ENCODE peak calls at places on chromosomes 12 and 14, in seven cellular contexts. L is AG10803, V is stomach, E is AG09309, S is MM.1S, P is cardiac fibroblast, J is mucosa of descending colon. X is an unnamed sample.

GRCh38 chr12:130747867-130748740 is 32.0 kb upstream of the RIMBP2 start:
- DNase-seq in L (peak; percentile 61), V (peak; percentile 76), E (peak; percentile 28), S (peak; percentile 45), P (peak; percentile 70), J (no peak), X (peak; percentile 68)

GRCh38 chr14:105023144-105023543 is 2.3 kb upstream of the CDCA4 start:
- DNase-seq in L (no peak), V (no peak), E (no peak), S (no peak), P (peak; percentile 58), J (no peak), X (no peak)

GRCh38 chr12:123065666-123066457 is 85.0 kb downstream of the PITPNM2 start:
- DNase-seq in L (no peak), V (no peak), E (no peak), S (no peak), P (no peak), J (no peak), X (no peak)

GRCh38 chr12:53173085-53173715 is 7.3 kb upstream of the ZNF740 start:
- DNase-seq in L (peak; percentile 29), V (no peak), E (no peak), S (no peak), P (no peak), J (no peak), X (no peak)

GRCh38 chr14:95494456-95494855 is 22.0 kb downstream of the SYNE3 start:
- DNase-seq in L (no peak), V (no peak), E (no peak), S (no peak), P (no peak), J (no peak), X (peak; percentile 46)

GRCh38 chr12:131096681-131097181 is 143.0 kb downstream of the ADGRD1 start:
- DNase-seq in L (no peak), V (no peak), E (no peak), S (no peak), P (no peak), J (no peak), X (no peak)

GRCh38 chr12:114263031-114263825 is 142.7 kb downstream of the TBX5 start:
- DNase-seq in L (no peak), V (no peak), E (no peak), S (no peak), P (peak; percentile 2), J (no peak), X (no peak)

GRCh38 chr12:58917699-58918334 is 2.5 kb downstream of the LRIG3 start:
- DNase-seq in L (peak; percentile 27), V (no peak), E (no peak), S (no peak), P (peak; percentile 18), J (no peak), X (peak; percentile 44)

GRCh38 chr12:93541578-93542217 is 30.8 kb upstream of the SOCS2 start:
- DNase-seq in L (peak; percentile 9), V (no peak), E (no peak), S (no peak), P (no peak), J (no peak), X (no peak)

GRCh38 chr14:99267871-99268775 is 3.9 kb downstream of the BCL11B start:
- DNase-seq in L (no peak), V (no peak), E (no peak), S (no peak), P (no peak), J (no peak), X (no peak)

GRCh38 chr14:69441948-69442347 is 42.6 kb upstream of the PLEKHD1 start:
- DNase-seq in L (peak; percentile 15), V (no peak), E (no peak), S (no peak), P (no peak), J (no peak), X (peak; percentile 67)

GRCh38 chr12:67797316-67797741 is 148.8 kb downstream of the DYRK2 start:
- DNase-seq in L (no peak), V (no peak), E (no peak), S (no peak), P (peak; percentile 23), J (no peak), X (no peak)

GRCh38 chr12:104873374-104873773 is 84.7 kb downstream of the SLC41A2 start:
- DNase-seq in L (no peak), V (no peak), E (no peak), S (no peak), P (peak; percentile 48), J (no peak), X (no peak)

GRCh38 chr12:113649256-113649830 is 177.7 kb upstream of the LHX5 start:
- DNase-seq in L (no peak), V (no peak), E (no peak), S (no peak), P (no peak), J (no peak), X (no peak)

GRCh38 chr14:21343035-21343794 is 40.6 kb downstream of the SUPT16H start:
- DNase-seq in L (no peak), V (no peak), E (no peak), S (no peak), P (no peak), J (no peak), X (no peak)

GRCh38 chr14:21723431-21724045 is 49.9 kb upstream of the OR4E1 start:
- DNase-seq in L (no peak), V (no peak), E (no peak), S (peak; percentile 75), P (peak; percentile 22), J (peak; percentile 53), X (peak; percentile 31)

GRCh38 chr14:101034986-101035385 is 131.5 kb upstream of the RTL1 start:
- DNase-seq in L (no peak), V (no peak), E (no peak), S (no peak), P (no peak), J (no peak), X (no peak)

GRCh38 chr12:19994970-19995369 is 373.4 kb upstream of the PDE3A start:
- DNase-seq in L (no peak), V (no peak), E (no peak), S (no peak), P (peak; percentile 36), J (no peak), X (no peak)
- TF ChIP-seq CTCF in L (peak; percentile 31), V (no peak), E (no peak), S (no peak), P (peak; percentile 27), J (no peak), X (no peak)

DNA sequence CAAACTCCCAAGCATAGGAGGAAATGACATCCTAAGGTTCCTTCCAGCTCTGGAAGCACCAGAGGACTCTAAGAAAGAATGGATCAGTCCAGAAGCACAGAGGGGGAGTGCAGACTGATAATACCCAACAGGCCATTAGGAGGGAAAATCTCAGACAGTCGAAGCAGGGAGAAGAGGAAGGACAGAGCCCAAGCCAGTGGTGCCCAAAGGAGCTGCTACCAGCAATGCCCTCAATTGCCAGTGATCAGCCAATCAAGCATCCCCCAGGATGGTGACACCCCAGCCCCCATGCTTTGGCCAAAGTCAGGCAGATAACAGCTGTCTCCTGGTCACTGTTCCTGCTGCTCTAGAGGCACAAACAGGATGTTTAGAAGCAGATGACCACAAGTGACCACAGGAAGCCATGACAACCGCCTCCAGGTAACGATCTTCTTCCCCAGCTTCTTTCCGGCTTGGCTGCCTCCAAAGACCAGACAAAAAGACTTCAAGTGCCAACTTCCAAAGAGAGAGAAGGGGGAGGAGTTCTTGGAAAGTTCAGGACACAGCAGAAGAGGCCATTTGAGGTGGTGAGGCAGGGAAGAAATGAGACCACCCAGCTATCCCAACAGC is 16.2 kb downstream of the PXN start:
- DNase-seq in L (no peak), V (no peak), E (no peak), S (no peak), P (no peak), J (no peak), X (peak; percentile 77)
- H3K4me3 ChIP-seq in L (no peak overlapping the region), V (peak overlapping the region; percentile 4), E (no peak overlapping the region), S (no peak overlapping the region), P (peak overlapping the region; percentile 9), J (no peak overlapping the region), X (no peak overlapping the region)

GRCh38 chr12:12725086-12725955 is 8.2 kb downstream of the CDKN1B start:
- DNase-seq in L (peak; percentile 100), V (peak; percentile 95), E (peak; percentile 100), S (peak; percentile 98), P (peak; percentile 100), J (peak; percentile 97), X (peak; percentile 100)
- TF ChIP-seq CTCF in L (no peak), V (no peak), E (no peak), S (no peak), P (no peak), J (no peak), X (no peak)

DNA sequence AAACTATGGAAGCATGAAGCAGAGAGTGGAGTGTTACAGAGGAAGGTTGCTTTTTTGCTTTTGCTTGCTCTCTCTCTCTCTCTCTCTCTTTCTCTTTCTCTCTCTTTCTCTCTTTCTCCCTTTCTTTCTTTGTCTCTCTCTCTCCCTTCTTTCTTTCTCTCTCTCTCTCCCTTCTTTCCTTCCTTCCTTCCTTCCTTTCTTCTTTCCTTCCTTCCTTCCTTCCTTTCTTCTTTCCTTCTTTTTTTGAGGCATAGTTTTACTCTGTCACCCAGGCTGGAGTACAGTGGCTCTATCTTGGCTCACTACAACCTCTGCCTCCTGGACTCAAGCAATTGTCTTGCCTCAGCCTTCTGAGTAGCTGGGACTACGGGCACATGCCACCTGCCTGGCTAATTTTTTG is 7.6 kb downstream of the ARHGDIB start:
- DNase-seq in L (no peak), V (no peak), E (no peak), S (no peak), P (no peak), J (no peak), X (no peak)
- H3K4me3 ChIP-seq in L (no peak overlapping the region), V (no peak overlapping the region), E (no peak overlapping the region), S (peak overlapping the region; percentile 20), P (no peak overlapping the region), J (no peak overlapping the region), X (peak overlapping the region; percentile 38)

X was measured in GM12865.